ENCODE peak calls at places on chromosomes 12 and 14, in four cellular contexts. U is B cell; D is CD8-positive, alpha-beta T cell; Y is ascending aorta. O is an unnamed sample.

GRCh38 chr12:102016472-102016871 is 45.3 kb downstream of the WASHC3 start:
- DNase-seq in D (no peak), U (no peak), Y (no peak), O (no peak)

GRCh38 chr12:22287776-22288621 is 46.5 kb downstream of the ST8SIA1 start:
- DNase-seq in U (no peak), Y (no peak), D (no peak), O (no peak)

GRCh38 chr12:12685305-12685704 is 10.7 kb downstream of the GPR19 start:
- DNase-seq in D (no peak), Y (no peak), U (no peak), O (no peak)

GRCh38 chr12:111570090-111570961 is 28.8 kb downstream of the ATXN2 start:
- DNase-seq in D (no peak), U (no peak), Y (no peak), O (no peak)

GRCh38 chr12:67237231-67237630 is 31.9 kb upstream of the CAND1 start:
- DNase-seq in U (no peak), D (no peak), Y (no peak), O (no peak)

GRCh38 chr14:103372552-103373304 is 12.5 kb upstream of the MARK3 start:
- DNase-seq in D (no peak), Y (no peak), U (no peak), O (no peak)

GRCh38 chr14:51228890-51229289 is 11.2 kb upstream of the TMX1 start:
- DNase-seq in U (no peak), Y (no peak), D (no peak), O (no peak)

GRCh38 chr12:75969768-75970167 is 61.8 kb downstream of the PHLDA1 start:
- DNase-seq in U (no peak), Y (no peak), D (no peak), O (no peak)

GRCh38 chr14:37695836-37696235 is 100.4 kb downstream of the TTC6 start:
- DNase-seq in Y (no peak), D (no peak), U (no peak), O (no peak)

GRCh38 chr12:19694627-19695026 is 255.3 kb downstream of the AEBP2 start:
- DNase-seq in D (no peak), U (no peak), Y (no peak), O (no peak)

GRCh38 chr12:91910871-91911388 is 234.7 kb downstream of the BTG1 start:
- DNase-seq in Y (no peak), D (no peak), U (no peak), O (no peak)

GRCh38 chr12:114439306-114439705 is 33.4 kb upstream of the TBX5 start:
- DNase-seq in U (no peak), Y (no peak), D (no peak), O (no peak)

GRCh38 chr12:119988440-119988787 is 622 bp upstream of the BICDL1 start:
- DNase-seq in U (no peak), Y (no peak), D (peak), O (no peak)

GRCh38 chr12:105256921-105257320 is 20.9 kb upstream of the APPL2 start:
- DNase-seq in Y (no peak), D (no peak), U (no peak), O (no peak)

GRCh38 chr12:6367065-6367968 is 8.0 kb downstream of the SCNN1A start:
- DNase-seq in U (peak), Y (no peak), D (peak), O (no peak)

GRCh38 chr14:92323031-92323915 is at the start of gene SLC24A4:
- DNase-seq in D (no peak), U (peak), Y (no peak), O (peak)

GRCh38 chr12:70971395-70971794 is 50.9 kb upstream of the PTPRR start:
- DNase-seq in D (no peak), U (no peak), Y (no peak), O (no peak)

GRCh38 chr14:36988568-36988967 is 183.8 kb downstream of the SLC25A21 start:
- DNase-seq in Y (no peak), U (no peak), D (no peak), O (no peak)

GRCh38 chr12:116563262-116563661 is 4.1 kb downstream of the MAP1LC3B2 start:
- DNase-seq in U (no peak), D (no peak), Y (no peak), O (no peak)
- TF ChIP-seq CTCF in U (no peak), D (no peak), Y (no peak), O (no peak)

DNA sequence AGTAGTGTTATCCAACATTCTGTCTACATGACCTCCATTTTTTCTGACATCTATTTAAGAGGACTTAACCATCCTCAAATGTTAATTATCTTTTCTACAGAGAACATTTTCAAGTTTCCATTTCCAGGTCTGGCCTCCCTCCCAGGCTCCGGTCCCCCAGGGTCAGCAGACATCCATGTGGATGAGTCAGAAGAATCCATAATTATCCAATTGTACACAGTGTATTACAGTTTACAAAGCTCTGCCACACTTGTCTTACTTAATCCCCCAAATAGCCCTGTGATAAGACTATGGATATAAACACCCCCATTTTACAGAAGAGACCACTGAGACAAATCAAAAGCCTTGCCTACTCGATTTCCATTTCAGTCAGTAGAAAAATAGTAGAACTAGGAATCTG is 65.0 kb downstream of the SLC8A3 start:
- DNase-seq in U (no peak), Y (no peak), D (no peak), O (no peak)
- TF ChIP-seq CTCF in U (no peak), Y (no peak), D (no peak), O (no peak)

GRCh38 chr12:95217377-95218163 is at the start of the genes FGD6 and VEZT:
- DNase-seq in D (peak), U (peak), Y (peak), O (peak)
- TF ChIP-seq CTCF in D (peak), U (peak), Y (peak), O (peak)

GRCh38 chr14:90109858-90110257 is 48.1 kb downstream of the KCNK13 start:
- DNase-seq in D (no peak), Y (no peak), U (no peak), O (no peak)
- TF ChIP-seq CTCF in D (no peak), Y (no peak), U (peak), O (peak)